ENCODE peak calls at places on chromosomes 3 and 15, in seven cellular contexts. M is AG04450, Q is psoas muscle, A is AG09309, G is mesothelial cell of epicardium, L is HCT116, D is BJ. V is an unnamed sample.
A peak's percentile ranks its signal among the peaks of the same experiment; 100 is the strongest.

GRCh38 chr3:80040113-80040512 is 272.3 kb upstream of the ROBO1 start:
- DNase-seq in Q (no peak), L (no peak), M (no peak), A (no peak), D (no peak), G (no peak), V (no peak)

GRCh38 chr3:108552267-108553159 is 36.7 kb downstream of the CIP2A start:
- DNase-seq in L (peak; percentile 19), A (peak; percentile 24), M (peak; percentile 4), G (no peak), Q (no peak), D (no peak), V (no peak)

GRCh38 chr3:51929420-51930003 is 12.2 kb downstream of the RRP9 start:
- DNase-seq in M (no peak), Q (no peak), D (no peak), L (no peak), A (no peak), G (peak; percentile 37), V (no peak)

GRCh38 chr3:39273119-39273518 is 6.7 kb downstream of the CX3CR1 start:
- DNase-seq in L (no peak), Q (no peak), D (no peak), G (no peak), A (no peak), M (no peak), V (no peak)

GRCh38 chr3:133746722-133747086 is 511 bp downstream of the TF start:
- DNase-seq in Q (no peak), A (no peak), M (no peak), D (no peak), G (no peak), L (no peak), V (no peak)

GRCh38 chr3:51381333-51381705 is 3.8 kb upstream of the MANF start:
- DNase-seq in G (no peak), D (no peak), M (no peak), L (no peak), A (no peak), Q (no peak), V (no peak)

GRCh38 chr15:70494861-70495571 is 268.3 kb downstream of the UACA start:
- DNase-seq in D (peak; percentile 65), M (peak; percentile 82), Q (no peak), A (peak; percentile 89), G (peak; percentile 70), L (no peak), V (peak; percentile 88)

GRCh38 chr3:40642812-40643211 is 118.1 kb downstream of the ZNF621 start:
- DNase-seq in G (no peak), D (no peak), A (no peak), L (no peak), Q (no peak), M (no peak), V (no peak)

GRCh38 chr3:11610700-11611099 is 33.0 kb downstream of the VGLL4 start:
- DNase-seq in L (no peak), D (no peak), G (no peak), M (no peak), Q (no peak), A (no peak), V (no peak)

GRCh38 chr15:48868549-48868948 is 9.4 kb upstream of the EID1 start:
- DNase-seq in L (no peak), Q (no peak), M (no peak), D (peak; percentile 64), G (no peak), A (peak; percentile 46), V (no peak)

GRCh38 chr15:63465104-63465503 is 39.3 kb upstream of the USP3 start:
- DNase-seq in A (peak; percentile 45), Q (no peak), M (no peak), L (no peak), D (no peak), G (no peak), V (peak; percentile 36)

GRCh38 chr3:171643033-171643432 is 167.2 kb downstream of the PLD1 start:
- DNase-seq in D (no peak), A (no peak), M (no peak), Q (no peak), L (no peak), G (no peak), V (no peak)

GRCh38 chr3:73521936-73522335 is 102.8 kb downstream of the PDZRN3 start:
- DNase-seq in L (no peak), A (no peak), G (no peak), M (no peak), D (no peak), Q (no peak), V (no peak)

GRCh38 chr3:73525591-73525990 is 99.2 kb downstream of the PDZRN3 start:
- DNase-seq in A (no peak), D (no peak), G (no peak), L (no peak), Q (no peak), M (no peak), V (no peak)

GRCh38 chr3:73529280-73530029 is 95.3 kb downstream of the PDZRN3 start:
- DNase-seq in M (no peak), D (no peak), L (no peak), Q (no peak), G (no peak), A (no peak), V (no peak)

GRCh38 chr3:73520931-73521461 is 103.7 kb downstream of the PDZRN3 start:
- DNase-seq in Q (peak; percentile 33), G (no peak), D (no peak), M (no peak), L (no peak), A (no peak), V (no peak)

DNA sequence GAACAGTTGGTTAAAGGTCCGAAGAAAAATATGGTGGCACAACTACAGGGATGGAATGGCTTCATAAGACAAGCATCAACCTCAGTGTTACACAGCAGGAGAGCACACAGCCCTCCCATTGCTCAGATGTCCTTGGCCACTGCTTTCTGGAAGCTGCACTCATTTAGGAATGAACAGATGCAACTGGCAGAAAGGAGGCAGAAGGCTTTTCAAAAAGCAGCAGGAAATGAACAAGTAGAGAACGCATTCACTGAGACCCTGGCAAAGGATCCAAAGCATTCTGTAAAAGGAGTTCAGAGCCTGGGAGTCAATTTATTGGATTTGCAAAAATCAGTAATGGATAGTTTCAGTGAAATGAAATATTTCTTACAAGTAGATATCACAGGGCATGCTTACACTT is 101.1 kb downstream of the PDZRN3 start:
- DNase-seq in D (no peak), Q (no peak), M (no peak), G (no peak), A (no peak), L (no peak), V (no peak)
- TF ChIP-seq CTCF in D (no peak), Q (no peak), M (no peak), G (no peak), A (no peak), L (no peak), V (no peak)

DNA sequence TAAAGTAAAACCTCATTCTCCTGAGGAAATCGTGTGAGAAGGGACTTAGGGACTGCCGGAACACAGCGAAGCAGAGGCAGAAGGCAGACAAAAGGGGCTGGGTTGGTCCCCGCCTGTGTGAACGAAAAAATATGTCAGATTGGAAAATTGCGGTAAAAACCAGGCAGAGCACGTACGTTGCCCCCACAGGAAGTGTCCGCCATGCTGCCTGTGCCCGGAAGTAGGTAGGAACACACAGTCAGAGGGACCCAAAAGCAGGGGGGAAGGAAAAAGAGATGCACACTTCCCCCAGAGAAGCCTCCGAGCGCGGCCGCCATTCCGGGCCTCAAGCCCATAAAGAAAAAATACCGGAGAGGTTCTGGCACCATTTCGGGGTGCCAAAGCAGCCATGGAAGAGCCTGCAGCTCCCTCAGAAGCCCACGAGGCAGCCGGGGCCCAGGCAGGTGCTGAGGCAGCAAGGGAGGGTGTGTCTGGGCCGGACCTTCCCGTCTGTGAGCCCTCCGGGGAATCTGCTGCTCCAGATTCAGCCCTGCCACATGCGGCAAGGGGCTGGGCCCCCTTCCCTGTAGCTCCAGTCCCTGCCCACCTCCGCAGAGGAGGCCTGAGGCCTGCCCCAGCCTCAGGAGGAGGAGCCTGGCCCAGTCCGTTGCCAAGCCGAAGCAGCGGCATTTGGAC is at the start of gene MKRN3:
- DNase-seq in Q (no peak), G (no peak), L (peak; percentile 87), M (peak; percentile 27), D (no peak), A (peak; percentile 1), V (no peak)
- TF ChIP-seq CTCF in Q (no peak), G (no peak), L (no peak), M (no peak), D (no peak), A (no peak), V (no peak)

GRCh38 chr3:13160619-13161018 is 87.4 kb upstream of the IQSEC1 start:
- DNase-seq in L (no peak), A (no peak), G (no peak), Q (no peak), D (no peak), M (no peak), V (no peak)

GRCh38 chr3:13159890-13160289 is 86.7 kb upstream of the IQSEC1 start:
- DNase-seq in Q (no peak), A (peak; percentile 2), D (no peak), M (no peak), G (no peak), L (no peak), V (no peak)

GRCh38 chr3:13161771-13162535 is 88.7 kb upstream of the IQSEC1 start:
- DNase-seq in G (no peak), A (no peak), M (no peak), L (no peak), D (no peak), Q (no peak), V (no peak)

GRCh38 chr3:13162550-13163320 is 89.5 kb upstream of the IQSEC1 start:
- DNase-seq in A (no peak), L (no peak), M (no peak), Q (no peak), D (no peak), G (no peak), V (no peak)

DNA sequence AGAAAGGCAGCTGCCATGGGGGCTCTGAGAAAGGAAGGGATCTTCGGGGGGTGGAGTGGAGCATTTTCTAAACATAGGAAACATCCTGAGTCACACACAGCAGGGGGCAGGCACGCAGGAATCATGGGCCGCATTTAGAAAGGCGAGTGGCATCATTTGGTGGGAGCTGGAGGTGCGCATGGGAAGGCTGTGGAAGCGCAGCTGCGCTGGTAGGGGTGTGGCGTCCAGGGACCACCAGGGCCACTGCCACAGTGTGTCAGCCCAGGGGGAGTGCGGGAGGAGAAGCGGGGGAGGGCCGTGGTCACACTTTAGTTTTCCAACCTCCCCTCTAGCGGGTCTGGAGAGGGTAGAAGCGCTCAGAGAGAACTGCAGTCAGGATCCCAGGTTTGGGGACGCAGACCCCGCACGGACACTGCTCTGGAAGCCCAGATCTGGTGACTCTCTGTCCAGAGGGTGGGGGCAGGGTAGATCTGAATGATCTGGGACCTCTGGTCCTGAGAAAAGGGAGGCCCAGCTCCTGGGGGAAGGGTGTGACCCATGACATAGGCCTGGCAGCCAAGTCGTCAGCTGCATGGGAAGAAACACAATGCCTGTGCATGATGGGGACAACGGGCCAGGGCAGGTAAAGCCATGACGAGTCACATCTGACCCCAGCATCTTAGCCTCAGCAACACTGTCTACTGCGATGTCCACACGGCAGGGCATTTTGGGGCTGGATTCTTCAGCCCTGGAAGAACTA is 88.0 kb upstream of the IQSEC1 start:
- DNase-seq in M (no peak), Q (no peak), L (no peak), A (no peak), D (no peak), G (no peak), V (no peak)
- TF ChIP-seq CTCF in M (no peak), Q (no peak), L (no peak), A (peak; percentile 10), D (no peak), G (no peak), V (no peak)

DNA sequence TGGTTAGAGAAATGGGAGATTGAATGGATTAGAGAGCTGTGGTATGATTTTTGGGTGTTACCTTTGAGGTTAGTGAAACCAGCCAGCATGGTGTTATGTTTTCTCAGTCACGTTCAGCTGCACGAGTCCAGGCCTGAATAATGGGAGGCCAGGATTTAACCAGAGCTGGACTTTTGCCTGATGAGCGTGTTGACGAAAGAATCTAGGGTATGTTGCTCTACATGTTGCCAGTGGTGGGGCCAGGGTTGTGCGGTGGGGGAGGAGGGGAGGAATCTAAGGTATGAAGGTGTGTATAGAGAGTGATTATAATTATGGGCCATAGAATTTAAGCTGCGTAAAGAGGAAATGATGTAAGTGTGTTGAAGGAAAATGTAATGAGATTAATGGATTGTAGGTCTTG is 22.8 kb downstream of the MINDY2 start:
- DNase-seq in M (no peak), L (no peak), D (no peak), Q (no peak), A (no peak), G (peak; percentile 65), V (peak; percentile 92)
- TF ChIP-seq CTCF in M (no peak), L (no peak), D (no peak), Q (no peak), A (no peak), G (no peak), V (no peak)